ENCODE peak calls at places on chromosomes 16 and 17, in four cellular contexts. Y is sigmoid colon, P is HCT116, I is tibial nerve. T is an unnamed sample.

GRCh38 chr17:31416503-31416923 is 25.0 kb downstream of the RAB11FIP4 start:
- DNase-seq in Y (no peak), P (no peak), I (peak; percentile 56), T (no peak)

GRCh38 chr17:44351464-44351863 is 6.4 kb downstream of the GRN start:
- DNase-seq in Y (no peak), P (no peak), I (no peak), T (no peak)

GRCh38 chr17:71995570-71995969 is 125.2 kb upstream of the SOX9 start:
- DNase-seq in Y (no peak), P (no peak), I (no peak), T (no peak)

GRCh38 chr17:2691069-2691871 is 20.3 kb downstream of the CLUH start:
- DNase-seq in Y (no peak), P (no peak), I (no peak), T (no peak)

GRCh38 chr16:22969567-22969966 is 155.6 kb downstream of the HS3ST2 start:
- DNase-seq in Y (no peak), P (no peak), I (no peak), T (no peak)

GRCh38 chr17:35002876-35003551 is 22.7 kb downstream of the LIG3 start:
- DNase-seq in Y (peak; percentile 89), P (no peak), I (no peak), T (no peak)

GRCh38 chr16:77068402-77068801 is 122.6 kb upstream of the MON1B start:
- DNase-seq in Y (no peak), P (no peak), I (no peak), T (no peak)

GRCh38 chr16:10741844-10742243 is 1.8 kb upstream of the NUBP1 start:
- DNase-seq in Y (peak; percentile 82), P (no peak), I (no peak), T (no peak)

GRCh38 chr16:5430598-5430997 is 333.0 kb upstream of the EEF2KMT start:
- DNase-seq in Y (no peak), P (no peak), I (no peak), T (no peak)

GRCh38 chr17:45129426-45129939 is 2.8 kb downstream of the PLCD3 start:
- DNase-seq in Y (peak; percentile 68), P (no peak), I (no peak), T (no peak)

GRCh38 chr17:44266402-44267164 is 1.4 kb downstream of the SLC4A1 start:
- DNase-seq in Y (no peak), P (no peak), I (no peak), T (no peak)

GRCh38 chr17:9150407-9151090 is 129.2 kb downstream of the NTN1 start:
- DNase-seq in Y (no peak), P (no peak), I (no peak), T (peak; percentile 70)

GRCh38 chr17:12457493-12457892 is 208.2 kb upstream of the MYOCD start:
- DNase-seq in Y (no peak), P (no peak), I (no peak), T (peak; percentile 5)

GRCh38 chr17:4004517-4005295 is 40.5 kb upstream of the ATP2A3 start:
- DNase-seq in Y (peak; percentile 68), P (peak; percentile 6), I (no peak), T (peak; percentile 25)

GRCh38 chr17:27241346-27241946 is 52.5 kb upstream of the WSB1 start:
- DNase-seq in Y (no peak), P (peak; percentile 41), I (no peak), T (no peak)

GRCh38 chr17:21252875-21253645 is at the start of gene NATD1:
- DNase-seq in Y (peak; percentile 95), P (peak; percentile 65), I (peak; percentile 85), T (peak; percentile 63)

GRCh38 chr17:27473748-27474609 is 17.7 kb downstream of the KSR1 start:
- DNase-seq in Y (peak; percentile 75), P (no peak), I (no peak), T (no peak)

GRCh38 chr17:73304971-73305786 is 6.6 kb downstream of the CDC42EP4 start:
- DNase-seq in Y (peak; percentile 84), P (peak; percentile 55), I (no peak), T (peak; percentile 98)

GRCh38 chr16:791131-791530 is 2.7 kb downstream of the CHTF18 start:
- DNase-seq in Y (no peak), P (no peak), I (no peak), T (no peak)

GRCh38 chr17:71405101-71405500 is 715.7 kb upstream of the SOX9 start:
- DNase-seq in Y (no peak), P (no peak), I (no peak), T (no peak)

GRCh38 chr16:12235110-12235509 is 258.6 kb downstream of the SNX29 start:
- DNase-seq in Y (no peak), P (no peak), I (no peak), T (no peak)

GRCh38 chr16:9946022-9946720 is 236.1 kb downstream of the GRIN2A start:
- DNase-seq in Y (no peak), P (no peak), I (no peak), T (no peak)

GRCh38 chr16:15925631-15926030 is 23.8 kb upstream of the ABCC1 start:
- DNase-seq in Y (no peak), P (no peak), I (no peak), T (no peak)

GRCh38 chr17:17029938-17030337 is 12.3 kb upstream of the MPRIP start:
- DNase-seq in Y (no peak), P (no peak), I (no peak), T (no peak)

GRCh38 chr17:53749178-53749577 is 73.5 kb upstream of the KIF2B start:
- DNase-seq in Y (no peak), P (no peak), I (no peak), T (no peak)

GRCh38 chr17:77893144-77894044 is 65.1 kb upstream of the TNRC6C start:
- DNase-seq in Y (peak; percentile 48), P (no peak), I (no peak), T (no peak)

GRCh38 chr16:10255728-10256127 is 73.5 kb upstream of the GRIN2A start:
- DNase-seq in Y (no peak), P (no peak), I (no peak), T (no peak)

GRCh38 chr16:58292886-58293285 is 1.9 kb downstream of the PRSS54 start:
- DNase-seq in Y (no peak), P (no peak), I (no peak), T (no peak)

GRCh38 chr17:77958716-77959215 is 263 bp downstream of the TNRC6C start:
- DNase-seq in Y (no peak), P (no peak), I (no peak), T (no peak)

GRCh38 chr17:59121901-59122480 is 15.3 kb upstream of the TRIM37 start:
- DNase-seq in Y (no peak), P (no peak), I (no peak), T (no peak)

GRCh38 chr16:19607610-19608280 is 52.2 kb downstream of the VPS35L start:
- DNase-seq in Y (no peak), P (no peak), I (no peak), T (no peak)

GRCh38 chr17:4968916-4969550 is 1.4 kb upstream of the SPAG7 start:
- DNase-seq in Y (peak; percentile 74), P (no peak), I (no peak), T (peak; percentile 96)

GRCh38 chr16:24737916-24738594 is 8.6 kb downstream of the TNRC6A start:
- DNase-seq in Y (no peak), P (no peak), I (no peak), T (no peak)
- H3K4me1 ChIP-seq in Y (no peaks in the 10 kb centered on the region), P (peaks cover 24% of the 10 kb centered on the region), I (no peaks in the 10 kb centered on the region), T (peaks cover 22% of the 10 kb centered on the region)

GRCh38 chr17:233473-233941 is 52.1 kb upstream of the DOC2B start:
- DNase-seq in Y (peak; percentile 49), P (no peak), I (peak; percentile 9), T (no peak)

GRCh38 chr17:230371-230770 is 48.9 kb upstream of the DOC2B start:
- DNase-seq in Y (peak; percentile 32), P (no peak), I (no peak), T (no peak)

GRCh38 chr17:231191-231965 is 49.9 kb upstream of the DOC2B start:
- DNase-seq in Y (peak; percentile 42), P (no peak), I (no peak), T (no peak)

GRCh38 chr17:234163-235047 is 53.0 kb upstream of the DOC2B start:
- DNase-seq in Y (peak; percentile 60), P (no peak), I (peak; percentile 9), T (no peak)

DNA sequence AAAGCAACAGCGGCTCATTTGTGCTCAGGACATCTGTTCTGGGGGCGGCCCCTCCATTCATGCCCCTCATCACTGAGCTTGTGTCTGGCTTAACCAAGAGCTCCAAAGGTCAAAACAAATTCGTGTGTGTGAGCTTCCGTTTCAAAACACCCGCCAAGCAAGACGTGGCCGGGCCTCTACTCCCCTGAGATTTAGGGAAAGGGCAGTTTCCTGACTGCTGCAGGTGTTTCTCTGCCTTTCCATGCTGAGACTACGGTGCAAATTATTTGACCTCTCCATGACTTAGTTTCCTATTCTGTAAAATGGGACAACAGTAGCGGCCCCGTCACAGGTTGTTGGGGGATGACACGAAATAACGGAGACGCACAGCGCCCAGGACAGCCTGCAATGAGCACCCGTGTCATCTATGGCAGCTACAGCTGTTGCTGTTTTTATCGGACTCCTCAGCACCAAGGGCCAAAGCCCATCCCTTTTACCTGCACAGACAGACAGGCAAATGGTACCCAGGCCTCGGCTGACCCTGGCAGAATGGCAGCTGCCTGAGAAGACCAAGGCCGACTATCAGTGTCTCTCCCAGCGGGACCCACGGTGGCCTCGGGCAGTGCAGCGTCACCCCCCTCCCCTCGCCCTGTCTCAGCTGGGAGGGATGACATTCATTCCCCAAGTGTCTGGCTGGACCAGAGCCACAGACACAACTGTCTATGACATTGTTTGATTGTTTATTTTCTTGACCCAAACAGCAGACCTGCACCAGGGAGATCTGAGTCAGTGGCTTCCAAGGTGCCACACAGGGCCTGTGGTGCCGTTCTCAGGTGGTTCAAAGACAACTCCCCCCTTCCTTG is 50.7 kb upstream of the DOC2B start:
- DNase-seq in Y (peak; percentile 48), P (no peak), I (no peak), T (peak; percentile 29)
- H3K27ac ChIP-seq in Y (no peak overlapping the region), P (no peak overlapping the region), I (peak overlapping the region; percentile 30), T (no peak overlapping the region)

GRCh38 chr16:57020651-57021050 is 31.3 kb downstream of the NLRC5 start:
- DNase-seq in Y (peak; percentile 53), P (no peak), I (no peak), T (no peak)

GRCh38 chr16:57022445-57022844 is 33.1 kb downstream of the NLRC5 start:
- DNase-seq in Y (peak; percentile 14), P (no peak), I (no peak), T (no peak)

GRCh38 chr16:57019746-57020145 is 30.4 kb downstream of the NLRC5 start:
- DNase-seq in Y (peak; percentile 10), P (no peak), I (no peak), T (no peak)

GRCh38 chr16:57023541-57024249 is 34.3 kb downstream of the NLRC5 start:
- DNase-seq in Y (peak; percentile 58), P (no peak), I (no peak), T (no peak)

DNA sequence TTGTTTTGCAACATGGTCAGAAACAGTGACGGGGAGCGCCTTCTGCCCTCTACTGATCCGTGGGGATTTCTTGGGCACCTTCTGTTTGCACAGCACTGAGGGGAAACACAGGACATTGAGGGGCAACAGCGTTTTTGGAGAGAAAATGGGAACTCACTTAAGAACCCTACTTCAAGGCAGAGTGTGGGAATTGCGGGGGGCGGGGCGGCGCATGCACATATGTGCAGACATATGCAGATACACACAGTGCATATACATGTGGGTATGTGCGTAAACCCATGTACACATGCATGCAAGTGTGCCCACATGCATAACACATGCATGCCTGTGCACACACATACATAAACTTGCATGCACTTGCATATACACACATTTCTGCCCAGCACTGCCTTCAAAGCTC is 32.3 kb downstream of the NLRC5 start:
- DNase-seq in Y (peak; percentile 33), P (no peak), I (no peak), T (no peak)
- H3K4me1 ChIP-seq in Y (no peaks in the 10 kb centered on the region), P (peaks cover 3% of the 10 kb centered on the region), I (no peaks in the 10 kb centered on the region), T (peaks cover 4% of the 10 kb centered on the region)

GRCh38 chr17:42675348-42675983 is 1.3 kb downstream of the PLEKHH3 start:
- DNase-seq in Y (no peak), P (no peak), I (no peak), T (no peak)
- H3K27ac ChIP-seq in Y (peak overlapping the region; percentile 99), P (peak overlapping the region; percentile 86), I (peak overlapping the region; percentile 97), T (no peak overlapping the region)